ENCODE peak calls at places on chromosome 13, in four cellular contexts. X, H, Y and W are unnamed samples.

GRCh38 chr13:38630780-38631179 is 56.1 kb upstream of the FREM2 start:
- DNase-seq in H (no peak), X (no peak), Y (peak), W (no peak)

GRCh38 chr13:71621152-71622124 is 245.6 kb downstream of the DACH1 start:
- DNase-seq in H (no peak), Y (no peak), X (peak), W (no peak)

GRCh38 chr13:41919741-41920487 is 41.0 kb downstream of the VWA8 start:
- DNase-seq in Y (no peak), X (peak), H (no peak), W (no peak)

GRCh38 chr13:88162076-88162702 is 491.0 kb downstream of the SLITRK5 start:
- DNase-seq in Y (no peak), H (no peak), X (no peak), W (no peak)

GRCh38 chr13:80157261-80157942 is 183.5 kb downstream of the SPRY2 start:
- DNase-seq in X (no peak), Y (no peak), H (no peak), W (no peak)

GRCh38 chr13:28299941-28300340 is 161.6 kb downstream of the PAN3 start:
- DNase-seq in Y (no peak), H (no peak), X (peak), W (no peak)

GRCh38 chr13:31755803-31756212 is 16.5 kb downstream of the RXFP2 start:
- DNase-seq in X (no peak), H (no peak), Y (no peak), W (no peak)

GRCh38 chr13:110445183-110445582 is 116.3 kb downstream of the RAB20 start:
- DNase-seq in Y (no peak), H (no peak), X (no peak), W (no peak)

GRCh38 chr13:70370924-70371323 is 262.7 kb upstream of the KLHL1 start:
- DNase-seq in H (no peak), Y (no peak), X (no peak), W (no peak)

GRCh38 chr13:109243311-109243951 is 543.0 kb downstream of the IRS2 start:
- DNase-seq in H (no peak), X (no peak), Y (peak), W (no peak)

GRCh38 chr13:49093376-49093775 is 117.7 kb downstream of the FNDC3A start:
- DNase-seq in X (no peak), Y (no peak), H (no peak), W (no peak)

GRCh38 chr13:101453784-101454201 is 1.3 kb downstream of the ITGBL1 start:
- DNase-seq in X (no peak), H (no peak), Y (no peak), W (no peak)

GRCh38 chr13:47680752-47681151 is 320.3 kb downstream of the SUCLA2 start:
- DNase-seq in H (no peak), Y (no peak), X (no peak), W (no peak)

GRCh38 chr13:30325668-30326067 is 18.3 kb upstream of the KATNAL1 start:
- DNase-seq in H (no peak), Y (no peak), X (no peak), W (no peak)

GRCh38 chr13:36778083-36778671 is 40.8 kb upstream of the RFXAP start:
- DNase-seq in X (no peak), Y (no peak), H (no peak), W (no peak)

GRCh38 chr13:42001580-42001979 is 40.7 kb upstream of the VWA8 start:
- DNase-seq in H (no peak), X (no peak), Y (no peak), W (no peak)

GRCh38 chr13:79989251-79989661 is 351.7 kb downstream of the SPRY2 start:
- DNase-seq in Y (no peak), X (no peak), H (no peak), W (no peak)

GRCh38 chr13:70964124-70964523 is 855.9 kb upstream of the KLHL1 start:
- DNase-seq in H (no peak), Y (no peak), X (peak), W (no peak)

GRCh38 chr13:90185734-90186133 is 1161.8 kb upstream of the MIR17HG start:
- DNase-seq in Y (no peak), H (no peak), X (no peak), W (no peak)

GRCh38 chr13:103799028-103799427 is 732.8 kb upstream of the SLC10A2 start:
- DNase-seq in H (no peak), X (peak), Y (no peak), W (no peak)